ENCODE peak calls at places on chromosome 1, in five cellular contexts. X, O, S, T and Q are unnamed samples.

GRCh38 chr1:155001688-155002474 is 721 bp upstream of the ZBTB7B start:
- DNase-seq in X (peak), O (peak), S (peak), T (peak), Q (peak)

GRCh38 chr1:209805341-209805781 is 581 bp downstream of the IRF6 start:
- DNase-seq in X (no peak), O (no peak), S (no peak), T (no peak), Q (no peak)

GRCh38 chr1:6086358-6086757 is 40.7 kb downstream of the KCNAB2 start:
- DNase-seq in X (no peak), O (no peak), S (no peak), T (no peak), Q (no peak)

GRCh38 chr1:228044961-228045360 is 37.5 kb upstream of the ARF1 start:
- DNase-seq in X (no peak), O (no peak), S (no peak), T (no peak), Q (no peak)

GRCh38 chr1:168671782-168672181 is 57.2 kb downstream of the DPT start:
- DNase-seq in X (no peak), O (no peak), S (no peak), T (no peak), Q (no peak)

GRCh38 chr1:115828101-115829022 is 12.6 kb downstream of the NHLH2 start:
- DNase-seq in X (peak), O (no peak), S (no peak), T (no peak), Q (no peak)

GRCh38 chr1:159653201-159653600 is 61.2 kb downstream of the CRP start:
- DNase-seq in X (peak), O (no peak), S (no peak), T (no peak), Q (no peak)

GRCh38 chr1:46532498-46533178 is 18.8 kb downstream of the KNCN start:
- DNase-seq in X (peak), O (peak), S (peak), T (no peak), Q (peak)

GRCh38 chr1:51170342-51170741 is 65.7 kb upstream of the RNF11 start:
- DNase-seq in X (no peak), O (no peak), S (no peak), T (no peak), Q (no peak)

GRCh38 chr1:47608296-47608875 is 170.5 kb downstream of the FOXD2 start:
- DNase-seq in X (no peak), O (no peak), S (no peak), T (no peak), Q (no peak)

GRCh38 chr1:21662426-21663250 is 6.5 kb downstream of the RAP1GAP start:
- DNase-seq in X (no peak), O (no peak), S (no peak), T (no peak), Q (no peak)

GRCh38 chr1:175978926-175979325 is 228.2 kb downstream of the COP1 start:
- DNase-seq in X (no peak), O (no peak), S (no peak), T (no peak), Q (no peak)

GRCh38 chr1:185375583-185375982 is 58.5 kb upstream of the IVNS1ABP start:
- DNase-seq in X (no peak), O (peak), S (no peak), T (no peak), Q (no peak)

GRCh38 chr1:23732363-23733224 is 10.7 kb upstream of the ELOA start:
- DNase-seq in X (peak), O (no peak), S (no peak), T (no peak), Q (no peak)

GRCh38 chr1:199403421-199404116 is 623.9 kb upstream of the NR5A2 start:
- DNase-seq in X (no peak), O (no peak), S (no peak), T (no peak), Q (no peak)

GRCh38 chr1:243745361-243745760 is 104.7 kb downstream of the AKT3 start:
- DNase-seq in X (no peak), O (no peak), S (no peak), T (no peak), Q (no peak)

GRCh38 chr1:169102567-169102966 is 3.9 kb upstream of the ATP1B1 start:
- DNase-seq in X (peak), O (peak), S (peak), T (no peak), Q (no peak)

GRCh38 chr1:151881479-151881878 is 27.8 kb downstream of the THEM4 start:
- DNase-seq in X (no peak), O (no peak), S (no peak), T (no peak), Q (no peak)

GRCh38 chr1:209769171-209769904 is 13.5 kb downstream of the TRAF3IP3 start:
- DNase-seq in X (peak), O (peak), S (no peak), T (no peak), Q (peak)

GRCh38 chr1:87291107-87291506 is 37.6 kb upstream of the LMO4 start:
- DNase-seq in X (peak), O (no peak), S (no peak), T (no peak), Q (no peak)

GRCh38 chr1:116769561-116769977 is 15.3 kb downstream of the CD2 start:
- DNase-seq in X (no peak), O (no peak), S (no peak), T (no peak), Q (no peak)

GRCh38 chr1:109396971-109397370 is 747 bp downstream of the SORT1 start:
- DNase-seq in X (no peak), O (no peak), S (peak), T (no peak), Q (no peak)

GRCh38 chr1:15803380-15803779 is 4.1 kb downstream of the UQCRHL start:
- DNase-seq in X (no peak), O (no peak), S (no peak), T (no peak), Q (no peak)

GRCh38 chr1:234616644-234617043 is 6.7 kb upstream of the IRF2BP2 start:
- DNase-seq in X (no peak), O (no peak), S (peak), T (no peak), Q (no peak)

GRCh38 chr1:109262231-109263010 is 13.1 kb downstream of the CELSR2 start:
- DNase-seq in X (no peak), O (no peak), S (no peak), T (no peak), Q (no peak)

GRCh38 chr1:58888776-58889341 is 105.0 kb upstream of the JUN start:
- DNase-seq in X (no peak), O (no peak), S (no peak), T (no peak), Q (no peak)

GRCh38 chr1:156656779-156657160 is 14.9 kb downstream of the BCAN start:
- DNase-seq in X (no peak), O (no peak), S (no peak), T (no peak), Q (no peak)

GRCh38 chr1:162033445-162033844 is 9.8 kb upstream of the OLFML2B start:
- DNase-seq in X (no peak), O (no peak), S (peak), T (no peak), Q (no peak)

GRCh38 chr1:38360807-38361206 is 314.2 kb upstream of the POU3F1 start:
- DNase-seq in X (no peak), O (no peak), S (no peak), T (no peak), Q (no peak)

GRCh38 chr1:63112155-63112914 is 210.0 kb upstream of the FOXD3 start:
- DNase-seq in X (peak), O (no peak), S (no peak), T (no peak), Q (no peak)

GRCh38 chr1:81801834-81802531 is 1.2 kb downstream of the ADGRL2 start:
- DNase-seq in X (peak), O (no peak), S (peak), T (no peak), Q (no peak)

GRCh38 chr1:88998716-88999115 is 6.3 kb upstream of the KYAT3 start:
- DNase-seq in X (peak), O (peak), S (peak), T (no peak), Q (peak)

GRCh38 chr1:1085911-1086841 is 12.1 kb upstream of the RNF223 start:
- DNase-seq in X (no peak), O (no peak), S (no peak), T (no peak), Q (no peak)

GRCh38 chr1:41483960-41484844 is at the start of gene EDN2:
- DNase-seq in X (no peak), O (no peak), S (peak), T (no peak), Q (no peak)

GRCh38 chr1:6384962-6385672 is 8.4 kb downstream of the ACOT7 start:
- DNase-seq in X (peak), O (no peak), S (peak), T (no peak), Q (no peak)

GRCh38 chr1:50416150-50416527 is 7.1 kb downstream of the DMRTA2 start:
- DNase-seq in X (peak), O (no peak), S (no peak), T (no peak), Q (no peak)

GRCh38 chr1:39395357-39395831 is 96.0 kb upstream of the BMP8A start:
- DNase-seq in X (peak), O (peak), S (no peak), T (no peak), Q (no peak)

GRCh38 chr1:161139765-161140164 is 7.3 kb upstream of the DEDD start:
- DNase-seq in X (peak), O (no peak), S (peak), T (no peak), Q (no peak)

GRCh38 chr1:23029337-23029736 is 10.1 kb downstream of the KDM1A start:
- DNase-seq in X (no peak), O (no peak), S (no peak), T (no peak), Q (no peak)